ENCODE peak calls at places on chromosomes 6 and 20, in six cellular contexts. One of them, this sample, is unnamed.
A peak's percentile ranks its signal among the peaks of the same experiment; 100 is the strongest.

GRCh38 chr6:5028921-5029320 is 25.1 kb upstream of the RPP40 start:
- DNase-seq in mammary epithelial cell: no peak
- DNase-seq in amygdala: no peak
- DNase-seq in endothelial cell: no peak
- DNase-seq in activated CD8-positive, alpha-beta memory T cell treated with anti-CD3 and anti-CD28 coated beads for 48 hours: no peak
- DNase-seq in stimulated activated CD4-positive, alpha-beta T cell treated with anti-CD3 and anti-CD28 coated beads, Interleukin-4, amount 100 ng/mL, for 48 hours: no peak
- DNase-seq in this sample: no peak

GRCh38 chr6:163404825-163405265 is 9.7 kb upstream of the QKI start:
- DNase-seq in mammary epithelial cell: no peak
- DNase-seq in amygdala: no peak
- DNase-seq in endothelial cell: no peak
- DNase-seq in activated CD8-positive, alpha-beta memory T cell treated with anti-CD3 and anti-CD28 coated beads for 48 hours: no peak
- DNase-seq in stimulated activated CD4-positive, alpha-beta T cell treated with anti-CD3 and anti-CD28 coated beads, Interleukin-4, amount 100 ng/mL, for 48 hours: no peak
- DNase-seq in this sample: no peak

GRCh38 chr6:28425942-28426541 is 17.2 kb downstream of the ZSCAN23 start:
- DNase-seq in mammary epithelial cell: no peak
- DNase-seq in amygdala: no peak
- DNase-seq in endothelial cell: no peak
- DNase-seq in activated CD8-positive, alpha-beta memory T cell treated with anti-CD3 and anti-CD28 coated beads for 48 hours: no peak
- DNase-seq in stimulated activated CD4-positive, alpha-beta T cell treated with anti-CD3 and anti-CD28 coated beads, Interleukin-4, amount 100 ng/mL, for 48 hours: no peak
- DNase-seq in this sample: no peak

GRCh38 chr6:3524461-3524860 is 67.6 kb upstream of the SLC22A23 start:
- DNase-seq in mammary epithelial cell: no peak
- DNase-seq in amygdala: no peak
- DNase-seq in endothelial cell: no peak
- DNase-seq in activated CD8-positive, alpha-beta memory T cell treated with anti-CD3 and anti-CD28 coated beads for 48 hours: no peak
- DNase-seq in stimulated activated CD4-positive, alpha-beta T cell treated with anti-CD3 and anti-CD28 coated beads, Interleukin-4, amount 100 ng/mL, for 48 hours: no peak
- DNase-seq in this sample: no peak

GRCh38 chr6:31446481-31446880 is 43.1 kb downstream of the MICA start:
- DNase-seq in mammary epithelial cell: no peak
- DNase-seq in amygdala: no peak
- DNase-seq in endothelial cell: no peak
- DNase-seq in activated CD8-positive, alpha-beta memory T cell treated with anti-CD3 and anti-CD28 coated beads for 48 hours: no peak
- DNase-seq in stimulated activated CD4-positive, alpha-beta T cell treated with anti-CD3 and anti-CD28 coated beads, Interleukin-4, amount 100 ng/mL, for 48 hours: no peak
- DNase-seq in this sample: no peak

GRCh38 chr6:90296346-90297123 is at the start of gene BACH2:
- DNase-seq in mammary epithelial cell: peak; percentile 90
- DNase-seq in amygdala: peak; percentile 30
- DNase-seq in endothelial cell: peak; percentile 76
- DNase-seq in activated CD8-positive, alpha-beta memory T cell treated with anti-CD3 and anti-CD28 coated beads for 48 hours: peak; percentile 92
- DNase-seq in stimulated activated CD4-positive, alpha-beta T cell treated with anti-CD3 and anti-CD28 coated beads, Interleukin-4, amount 100 ng/mL, for 48 hours: peak; percentile 95
- DNase-seq in this sample: peak; percentile 88

GRCh38 chr6:169487579-169488205 is 214.1 kb downstream of the WDR27 start:
- DNase-seq in mammary epithelial cell: no peak
- DNase-seq in amygdala: no peak
- DNase-seq in endothelial cell: no peak
- DNase-seq in activated CD8-positive, alpha-beta memory T cell treated with anti-CD3 and anti-CD28 coated beads for 48 hours: no peak
- DNase-seq in stimulated activated CD4-positive, alpha-beta T cell treated with anti-CD3 and anti-CD28 coated beads, Interleukin-4, amount 100 ng/mL, for 48 hours: no peak
- DNase-seq in this sample: peak; percentile 15

GRCh38 chr20:51428451-51429143 is 113.9 kb downstream of the NFATC2 start:
- DNase-seq in mammary epithelial cell: no peak
- DNase-seq in amygdala: no peak
- DNase-seq in endothelial cell: peak; percentile 20
- DNase-seq in activated CD8-positive, alpha-beta memory T cell treated with anti-CD3 and anti-CD28 coated beads for 48 hours: no peak
- DNase-seq in stimulated activated CD4-positive, alpha-beta T cell treated with anti-CD3 and anti-CD28 coated beads, Interleukin-4, amount 100 ng/mL, for 48 hours: no peak
- DNase-seq in this sample: no peak

GRCh38 chr6:145112711-145113148 is 622.6 kb downstream of the EPM2A start:
- DNase-seq in mammary epithelial cell: peak; percentile 68
- DNase-seq in amygdala: no peak
- DNase-seq in endothelial cell: no peak
- DNase-seq in activated CD8-positive, alpha-beta memory T cell treated with anti-CD3 and anti-CD28 coated beads for 48 hours: no peak
- DNase-seq in stimulated activated CD4-positive, alpha-beta T cell treated with anti-CD3 and anti-CD28 coated beads, Interleukin-4, amount 100 ng/mL, for 48 hours: no peak
- DNase-seq in this sample: no peak

GRCh38 chr6:137291441-137291840 is 72.3 kb upstream of the IFNGR1 start:
- DNase-seq in mammary epithelial cell: peak; percentile 78
- DNase-seq in amygdala: no peak
- DNase-seq in endothelial cell: no peak
- DNase-seq in activated CD8-positive, alpha-beta memory T cell treated with anti-CD3 and anti-CD28 coated beads for 48 hours: no peak
- DNase-seq in stimulated activated CD4-positive, alpha-beta T cell treated with anti-CD3 and anti-CD28 coated beads, Interleukin-4, amount 100 ng/mL, for 48 hours: no peak
- DNase-seq in this sample: no peak

GRCh38 chr20:17610566-17611289 is 40.9 kb downstream of the DSTN start:
- DNase-seq in mammary epithelial cell: peak; percentile 32
- DNase-seq in amygdala: no peak
- DNase-seq in endothelial cell: no peak
- DNase-seq in activated CD8-positive, alpha-beta memory T cell treated with anti-CD3 and anti-CD28 coated beads for 48 hours: no peak
- DNase-seq in stimulated activated CD4-positive, alpha-beta T cell treated with anti-CD3 and anti-CD28 coated beads, Interleukin-4, amount 100 ng/mL, for 48 hours: peak; percentile 32
- DNase-seq in this sample: no peak